ENCODE peak calls at places on chromosome 5, in seven cellular contexts. One of them, this sample, is unnamed.

GRCh38 chr5:88660947-88661869 is 221.8 kb downstream of the MEF2C start:
- DNase-seq in left ventricle myocardium inferior: no peak
- DNase-seq in fibroblast of villous mesenchyme: peak
- DNase-seq in BE2C: peak
- DNase-seq in choroid plexus epithelial cell: peak
- DNase-seq in suprapubic skin: no peak
- DNase-seq in WERI-Rb-1: peak
- DNase-seq in this sample: no peak

GRCh38 chr5:91436241-91436640 is 53.1 kb upstream of the ARRDC3 start:
- DNase-seq in left ventricle myocardium inferior: no peak
- DNase-seq in fibroblast of villous mesenchyme: no peak
- DNase-seq in BE2C: no peak
- DNase-seq in choroid plexus epithelial cell: no peak
- DNase-seq in suprapubic skin: no peak
- DNase-seq in WERI-Rb-1: no peak
- DNase-seq in this sample: no peak

GRCh38 chr5:87081511-87082372 is 185.9 kb upstream of the RASA1 start:
- DNase-seq in left ventricle myocardium inferior: no peak
- DNase-seq in fibroblast of villous mesenchyme: no peak
- DNase-seq in BE2C: no peak
- DNase-seq in choroid plexus epithelial cell: no peak
- DNase-seq in suprapubic skin: no peak
- DNase-seq in WERI-Rb-1: no peak
- DNase-seq in this sample: no peak

GRCh38 chr5:32852535-32852934 is 141.4 kb downstream of the NPR3 start:
- DNase-seq in left ventricle myocardium inferior: peak
- DNase-seq in fibroblast of villous mesenchyme: peak
- DNase-seq in BE2C: no peak
- DNase-seq in choroid plexus epithelial cell: peak
- DNase-seq in suprapubic skin: no peak
- DNase-seq in WERI-Rb-1: no peak
- DNase-seq in this sample: peak

GRCh38 chr5:87136096-87136495 is 131.6 kb upstream of the RASA1 start:
- DNase-seq in left ventricle myocardium inferior: no peak
- DNase-seq in fibroblast of villous mesenchyme: no peak
- DNase-seq in BE2C: no peak
- DNase-seq in choroid plexus epithelial cell: no peak
- DNase-seq in suprapubic skin: no peak
- DNase-seq in WERI-Rb-1: no peak
- DNase-seq in this sample: no peak

GRCh38 chr5:50325237-50325832 is 115.8 kb downstream of the EMB start:
- DNase-seq in left ventricle myocardium inferior: no peak
- DNase-seq in fibroblast of villous mesenchyme: peak
- DNase-seq in BE2C: no peak
- DNase-seq in choroid plexus epithelial cell: peak
- DNase-seq in suprapubic skin: no peak
- DNase-seq in WERI-Rb-1: no peak
- DNase-seq in this sample: no peak

GRCh38 chr5:125227333-125228075 is 481.1 kb upstream of the ZNF608 start:
- DNase-seq in left ventricle myocardium inferior: no peak
- DNase-seq in fibroblast of villous mesenchyme: peak
- DNase-seq in BE2C: peak
- DNase-seq in choroid plexus epithelial cell: peak
- DNase-seq in suprapubic skin: no peak
- DNase-seq in WERI-Rb-1: peak
- DNase-seq in this sample: no peak

GRCh38 chr5:36452394-36453100 is 150.8 kb upstream of the RANBP3L start:
- DNase-seq in left ventricle myocardium inferior: no peak
- DNase-seq in fibroblast of villous mesenchyme: no peak
- DNase-seq in BE2C: no peak
- DNase-seq in choroid plexus epithelial cell: no peak
- DNase-seq in suprapubic skin: no peak
- DNase-seq in WERI-Rb-1: peak
- DNase-seq in this sample: no peak

GRCh38 chr5:125559296-125559695 is 812.9 kb upstream of the ZNF608 start:
- DNase-seq in left ventricle myocardium inferior: no peak
- DNase-seq in fibroblast of villous mesenchyme: peak
- DNase-seq in BE2C: peak
- DNase-seq in choroid plexus epithelial cell: peak
- DNase-seq in suprapubic skin: no peak
- DNase-seq in WERI-Rb-1: no peak
- DNase-seq in this sample: peak

GRCh38 chr5:177402271-177403043 is 2.0 kb upstream of the PFN3 start:
- DNase-seq in left ventricle myocardium inferior: peak
- DNase-seq in fibroblast of villous mesenchyme: peak
- DNase-seq in BE2C: peak
- DNase-seq in choroid plexus epithelial cell: peak
- DNase-seq in suprapubic skin: peak
- DNase-seq in WERI-Rb-1: peak
- DNase-seq in this sample: no peak

GRCh38 chr5:151598556-151598955 is 7.4 kb upstream of the FAT2 start:
- DNase-seq in left ventricle myocardium inferior: no peak
- DNase-seq in fibroblast of villous mesenchyme: no peak
- DNase-seq in BE2C: no peak
- DNase-seq in choroid plexus epithelial cell: no peak
- DNase-seq in suprapubic skin: no peak
- DNase-seq in WERI-Rb-1: no peak
- DNase-seq in this sample: no peak

GRCh38 chr5:130109152-130109551 is 204.9 kb downstream of the CHSY3 start:
- DNase-seq in left ventricle myocardium inferior: no peak
- DNase-seq in fibroblast of villous mesenchyme: peak
- DNase-seq in BE2C: no peak
- DNase-seq in choroid plexus epithelial cell: peak
- DNase-seq in suprapubic skin: no peak
- DNase-seq in WERI-Rb-1: no peak
- DNase-seq in this sample: no peak

GRCh38 chr5:129063483-129064136 is 30.9 kb upstream of the ISOC1 start:
- DNase-seq in left ventricle myocardium inferior: no peak
- DNase-seq in fibroblast of villous mesenchyme: no peak
- DNase-seq in BE2C: peak
- DNase-seq in choroid plexus epithelial cell: peak
- DNase-seq in suprapubic skin: no peak
- DNase-seq in WERI-Rb-1: no peak
- DNase-seq in this sample: no peak

GRCh38 chr5:154467655-154468354 is 10.2 kb downstream of the HAND1 start:
- DNase-seq in left ventricle myocardium inferior: peak
- DNase-seq in fibroblast of villous mesenchyme: peak
- DNase-seq in BE2C: peak
- DNase-seq in choroid plexus epithelial cell: peak
- DNase-seq in suprapubic skin: peak
- DNase-seq in WERI-Rb-1: peak
- DNase-seq in this sample: no peak

GRCh38 chr5:7518947-7519560 is 123.1 kb downstream of the ADCY2 start:
- DNase-seq in left ventricle myocardium inferior: no peak
- DNase-seq in fibroblast of villous mesenchyme: no peak
- DNase-seq in BE2C: no peak
- DNase-seq in choroid plexus epithelial cell: no peak
- DNase-seq in suprapubic skin: no peak
- DNase-seq in WERI-Rb-1: peak
- DNase-seq in this sample: no peak

GRCh38 chr5:172276214-172276613 is 7.3 kb downstream of the UBTD2 start:
- DNase-seq in left ventricle myocardium inferior: no peak
- DNase-seq in fibroblast of villous mesenchyme: peak
- DNase-seq in BE2C: no peak
- DNase-seq in choroid plexus epithelial cell: peak
- DNase-seq in suprapubic skin: no peak
- DNase-seq in WERI-Rb-1: no peak
- DNase-seq in this sample: no peak

GRCh38 chr5:88892669-88893068 is 9.7 kb upstream of the MEF2C start:
- DNase-seq in left ventricle myocardium inferior: no peak
- DNase-seq in fibroblast of villous mesenchyme: no peak
- DNase-seq in BE2C: no peak
- DNase-seq in choroid plexus epithelial cell: no peak
- DNase-seq in suprapubic skin: no peak
- DNase-seq in WERI-Rb-1: no peak
- DNase-seq in this sample: no peak

GRCh38 chr5:111454198-111454606 is 58.1 kb downstream of the STARD4 start:
- DNase-seq in left ventricle myocardium inferior: no peak
- DNase-seq in fibroblast of villous mesenchyme: peak
- DNase-seq in BE2C: peak
- DNase-seq in choroid plexus epithelial cell: peak
- DNase-seq in suprapubic skin: no peak
- DNase-seq in WERI-Rb-1: no peak
- DNase-seq in this sample: no peak

GRCh38 chr5:181246276-181247050 is 2.8 kb upstream of the RACK1 start:
- DNase-seq in left ventricle myocardium inferior: peak
- DNase-seq in fibroblast of villous mesenchyme: peak
- DNase-seq in BE2C: peak
- DNase-seq in choroid plexus epithelial cell: peak
- DNase-seq in suprapubic skin: peak
- DNase-seq in WERI-Rb-1: peak
- DNase-seq in this sample: no peak

GRCh38 chr5:11007251-11007650 is 246.2 kb upstream of the DAP start:
- DNase-seq in left ventricle myocardium inferior: peak
- DNase-seq in fibroblast of villous mesenchyme: no peak
- DNase-seq in BE2C: no peak
- DNase-seq in choroid plexus epithelial cell: no peak
- DNase-seq in suprapubic skin: no peak
- DNase-seq in WERI-Rb-1: no peak
- DNase-seq in this sample: no peak

GRCh38 chr5:73139485-73139884 is 19.1 kb downstream of the TMEM171 start:
- DNase-seq in left ventricle myocardium inferior: no peak
- DNase-seq in fibroblast of villous mesenchyme: no peak
- DNase-seq in BE2C: no peak
- DNase-seq in choroid plexus epithelial cell: no peak
- DNase-seq in suprapubic skin: no peak
- DNase-seq in WERI-Rb-1: no peak
- DNase-seq in this sample: no peak

GRCh38 chr5:115873392-115873791 is 31.7 kb downstream of the AP3S1 start:
- DNase-seq in left ventricle myocardium inferior: no peak
- DNase-seq in fibroblast of villous mesenchyme: peak
- DNase-seq in BE2C: no peak
- DNase-seq in choroid plexus epithelial cell: peak
- DNase-seq in suprapubic skin: no peak
- DNase-seq in WERI-Rb-1: no peak
- DNase-seq in this sample: no peak

GRCh38 chr5:128825826-128826225 is 139.5 kb upstream of the SLC27A6 start:
- DNase-seq in left ventricle myocardium inferior: no peak
- DNase-seq in fibroblast of villous mesenchyme: peak
- DNase-seq in BE2C: no peak
- DNase-seq in choroid plexus epithelial cell: peak
- DNase-seq in suprapubic skin: no peak
- DNase-seq in WERI-Rb-1: no peak
- DNase-seq in this sample: no peak

GRCh38 chr5:35753500-35753899 is 103.2 kb upstream of the IL7R start:
- DNase-seq in left ventricle myocardium inferior: no peak
- DNase-seq in fibroblast of villous mesenchyme: no peak
- DNase-seq in BE2C: no peak
- DNase-seq in choroid plexus epithelial cell: no peak
- DNase-seq in suprapubic skin: no peak
- DNase-seq in WERI-Rb-1: no peak
- DNase-seq in this sample: no peak

GRCh38 chr5:110321117-110321516 is 405.4 kb downstream of the TMEM232 start:
- DNase-seq in left ventricle myocardium inferior: no peak
- DNase-seq in fibroblast of villous mesenchyme: peak
- DNase-seq in BE2C: no peak
- DNase-seq in choroid plexus epithelial cell: peak
- DNase-seq in suprapubic skin: no peak
- DNase-seq in WERI-Rb-1: no peak
- DNase-seq in this sample: peak

GRCh38 chr5:53482717-53483638 is 2.5 kb downstream of the FST start:
- DNase-seq in left ventricle myocardium inferior: peak
- DNase-seq in fibroblast of villous mesenchyme: peak
- DNase-seq in BE2C: peak
- DNase-seq in choroid plexus epithelial cell: peak
- DNase-seq in suprapubic skin: peak
- DNase-seq in WERI-Rb-1: no peak
- DNase-seq in this sample: no peak
- TF ChIP-seq CTCF in left ventricle myocardium inferior: peak
- TF ChIP-seq CTCF in fibroblast of villous mesenchyme: peak
- TF ChIP-seq CTCF in BE2C: peak
- TF ChIP-seq CTCF in choroid plexus epithelial cell: peak
- TF ChIP-seq CTCF in suprapubic skin: no peak
- TF ChIP-seq CTCF in WERI-Rb-1: peak
- TF ChIP-seq CTCF in this sample: peak

DNA sequence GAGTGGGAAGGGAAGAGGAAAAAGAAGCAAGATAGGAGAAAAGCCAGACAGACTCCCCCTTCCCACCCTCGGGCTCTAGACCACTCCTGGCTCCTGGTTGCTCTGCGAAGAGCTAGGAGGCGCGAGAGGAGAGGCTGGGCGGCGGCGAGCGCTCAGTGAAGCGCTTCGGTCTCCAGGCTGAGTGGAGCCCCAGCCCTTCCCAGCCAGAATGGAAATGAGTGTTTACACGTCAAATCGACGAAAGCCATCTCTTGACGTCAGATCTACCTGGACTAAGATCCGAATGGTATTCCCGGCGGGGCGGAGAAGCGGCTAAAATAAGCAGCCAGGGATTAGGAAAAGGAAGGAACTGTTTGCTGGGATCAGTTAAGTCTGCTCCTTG is at the start of gene PCSK1:
- DNase-seq in left ventricle myocardium inferior: no peak
- DNase-seq in fibroblast of villous mesenchyme: no peak
- DNase-seq in BE2C: peak
- DNase-seq in choroid plexus epithelial cell: no peak
- DNase-seq in suprapubic skin: no peak
- DNase-seq in WERI-Rb-1: peak
- DNase-seq in this sample: no peak
- H3K4me3 ChIP-seq in left ventricle myocardium inferior: peak
- H3K4me3 ChIP-seq in fibroblast of villous mesenchyme: no peak
- H3K4me3 ChIP-seq in BE2C: peak
- H3K4me3 ChIP-seq in choroid plexus epithelial cell: no peak
- H3K4me3 ChIP-seq in suprapubic skin: peak
- H3K4me3 ChIP-seq in WERI-Rb-1: peak
- H3K4me3 ChIP-seq in this sample: no peak

DNA sequence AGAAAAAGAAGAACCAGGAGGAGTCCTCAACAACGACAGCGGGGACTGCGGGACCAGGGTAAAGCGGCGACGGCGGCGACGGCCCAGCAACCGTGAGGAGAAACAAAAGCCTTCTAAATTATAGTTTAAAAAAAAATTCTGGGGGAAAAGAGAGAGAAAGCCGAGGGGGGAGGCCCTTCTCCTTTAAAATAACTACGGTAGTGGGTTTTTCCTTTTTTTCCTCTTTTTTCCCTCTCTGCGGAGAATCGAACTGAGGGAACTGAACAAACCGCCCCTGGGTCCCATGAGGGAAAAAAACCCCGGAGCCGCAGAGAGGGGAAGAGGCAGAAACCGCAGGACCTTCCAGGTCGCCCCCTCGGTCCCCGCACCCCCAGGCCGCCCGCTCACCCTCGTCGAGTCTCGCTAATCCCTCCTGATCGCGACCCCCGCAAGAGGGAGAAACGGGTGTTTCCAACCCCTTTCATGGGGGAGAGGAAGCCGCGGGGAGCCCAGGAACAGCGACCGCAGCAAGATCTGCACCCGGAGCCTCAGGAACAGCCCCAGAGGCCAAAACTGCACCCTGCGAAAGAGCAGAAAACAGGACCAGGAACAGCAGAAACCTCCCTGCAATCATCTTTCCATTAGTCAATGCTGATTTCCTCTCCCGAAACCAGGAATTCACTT is 455 bp downstream of the CPEB4 start:
- DNase-seq in left ventricle myocardium inferior: no peak
- DNase-seq in fibroblast of villous mesenchyme: peak
- DNase-seq in BE2C: peak
- DNase-seq in choroid plexus epithelial cell: peak
- DNase-seq in suprapubic skin: no peak
- DNase-seq in WERI-Rb-1: peak
- DNase-seq in this sample: no peak
- TF ChIP-seq CTCF in left ventricle myocardium inferior: no peak
- TF ChIP-seq CTCF in fibroblast of villous mesenchyme: no peak
- TF ChIP-seq CTCF in BE2C: no peak
- TF ChIP-seq CTCF in choroid plexus epithelial cell: no peak
- TF ChIP-seq CTCF in suprapubic skin: no peak
- TF ChIP-seq CTCF in WERI-Rb-1: no peak
- TF ChIP-seq CTCF in this sample: no peak

GRCh38 chr5:42995152-42995751 is 44.9 kb downstream of the ANXA2R start:
- DNase-seq in left ventricle myocardium inferior: no peak
- DNase-seq in fibroblast of villous mesenchyme: peak
- DNase-seq in BE2C: no peak
- DNase-seq in choroid plexus epithelial cell: peak
- DNase-seq in suprapubic skin: no peak
- DNase-seq in WERI-Rb-1: no peak
- DNase-seq in this sample: no peak
- H3K4me3 ChIP-seq in left ventricle myocardium inferior: peak
- H3K4me3 ChIP-seq in fibroblast of villous mesenchyme: peak
- H3K4me3 ChIP-seq in BE2C: peak
- H3K4me3 ChIP-seq in choroid plexus epithelial cell: peak
- H3K4me3 ChIP-seq in suprapubic skin: peak
- H3K4me3 ChIP-seq in WERI-Rb-1: no peak
- H3K4me3 ChIP-seq in this sample: peak